ENCODE peak calls at places on chromosome 7, in four cellular contexts. G is AG09309, O is GM04504, Q is GM20000. U is an unnamed sample.

GRCh38 chr7:23680417-23681405 is 712 bp downstream of the FAM221A start:
- DNase-seq in G (no peak), O (no peak), Q (peak), U (no peak)

GRCh38 chr7:30422922-30423321 is 55.7 kb downstream of the NOD1 start:
- DNase-seq in G (no peak), O (no peak), Q (no peak), U (no peak)

GRCh38 chr7:155985518-155986427 is 173.5 kb upstream of the SHH start:
- DNase-seq in G (no peak), O (no peak), Q (no peak), U (no peak)

GRCh38 chr7:34389332-34390078 is 268.5 kb upstream of the NPSR1 start:
- DNase-seq in G (no peak), O (no peak), Q (no peak), U (no peak)

GRCh38 chr7:138941545-138941944 is 39.6 kb downstream of the KIAA1549 start:
- DNase-seq in G (no peak), O (no peak), Q (no peak), U (no peak)

GRCh38 chr7:142420554-142421362 is 162.9 kb upstream of the PRSS58 start:
- DNase-seq in G (no peak), O (no peak), Q (no peak), U (no peak)

GRCh38 chr7:24129597-24129996 is 154.4 kb upstream of the NPY start:
- DNase-seq in G (peak), O (peak), Q (no peak), U (peak)

GRCh38 chr7:137519964-137520363 is 176.4 kb upstream of the PTN start:
- DNase-seq in G (no peak), O (no peak), Q (no peak), U (no peak)

GRCh38 chr7:50970092-50970491 is 187.4 kb upstream of the GRB10 start:
- DNase-seq in G (no peak), O (no peak), Q (no peak), U (no peak)

GRCh38 chr7:68542831-68543230 is 1055.4 kb upstream of the AUTS2 start:
- DNase-seq in G (no peak), O (no peak), Q (no peak), U (no peak)

GRCh38 chr7:112411186-112411795 is 39.0 kb upstream of the IFRD1 start:
- DNase-seq in G (no peak), O (no peak), Q (no peak), U (no peak)

GRCh38 chr7:130299909-130300308 is 6.9 kb downstream of the CPA4 start:
- DNase-seq in G (no peak), O (no peak), Q (no peak), U (no peak)

GRCh38 chr7:26508917-26509316 is 217.3 kb downstream of the SNX10 start:
- DNase-seq in G (no peak), O (no peak), Q (no peak), U (no peak)

GRCh38 chr7:20651960-20652544 is 36.6 kb downstream of the ABCB5 start:
- DNase-seq in G (no peak), O (peak), Q (no peak), U (no peak)

GRCh38 chr7:27602766-27603165 is 59.9 kb downstream of the HIBADH start:
- DNase-seq in G (no peak), O (no peak), Q (no peak), U (no peak)

GRCh38 chr7:141550694-141551079 is 523 bp upstream of the AGK start:
- DNase-seq in G (no peak), O (peak), Q (peak), U (no peak)

GRCh38 chr7:67593807-67594206 is 597.2 kb downstream of the TYW1 start:
- DNase-seq in G (no peak), O (no peak), Q (no peak), U (no peak)

GRCh38 chr7:138492423-138492822 is 32.4 kb downstream of the TRIM24 start:
- DNase-seq in G (no peak), O (no peak), Q (no peak), U (no peak)

GRCh38 chr7:3455826-3456444 is 154.9 kb downstream of the SDK1 start:
- DNase-seq in G (no peak), O (no peak), Q (no peak), U (no peak)

GRCh38 chr7:584122-584465 is 64.4 kb upstream of the PDGFA start:
- DNase-seq in G (no peak), O (peak), Q (no peak), U (no peak)

GRCh38 chr7:138842111-138842510 is 44.1 kb upstream of the ATP6V0A4 start:
- DNase-seq in G (no peak), O (peak), Q (no peak), U (peak)

GRCh38 chr7:135859548-135859947 is 110.9 kb upstream of the FAM180A start:
- DNase-seq in G (no peak), O (peak), Q (no peak), U (no peak)

GRCh38 chr7:42238709-42239395 is 1.8 kb upstream of the GLI3 start:
- DNase-seq in G (no peak), O (peak), Q (no peak), U (peak)

GRCh38 chr7:158446706-158447105 is 140.9 kb downstream of the PTPRN2 start:
- DNase-seq in G (no peak), O (no peak), Q (no peak), U (no peak)

GRCh38 chr7:17403996-17404395 is 105.5 kb downstream of the AHR start:
- DNase-seq in G (no peak), O (no peak), Q (no peak), U (no peak)

GRCh38 chr7:3056713-3057388 is 13.2 kb upstream of the CARD11 start:
- DNase-seq in G (no peak), O (no peak), Q (no peak), U (no peak)

GRCh38 chr7:78197447-78197846 is 398.9 kb downstream of the PHTF2 start:
- DNase-seq in G (peak), O (peak), Q (no peak), U (no peak)

GRCh38 chr7:66522518-66522917 is 106.2 kb upstream of the KCTD7 start:
- DNase-seq in G (no peak), O (no peak), Q (no peak), U (no peak)

GRCh38 chr7:117122536-117122935 is 169.2 kb downstream of the ST7 start:
- DNase-seq in G (no peak), O (no peak), Q (no peak), U (no peak)

GRCh38 chr7:15400440-15400839 is 161.4 kb downstream of the AGMO start:
- DNase-seq in G (no peak), O (no peak), Q (no peak), U (no peak)

GRCh38 chr7:45923290-45923689 is 2.2 kb upstream of the IGFBP3 start:
- DNase-seq in G (no peak), O (no peak), Q (peak), U (no peak)

GRCh38 chr7:2551418-2551817 is 3.9 kb downstream of the BRAT1 start:
- DNase-seq in G (no peak), O (no peak), Q (no peak), U (no peak)